ENCODE peak calls at places on chromosomes 5 and 9, in nine cellular contexts. I, F, V, Q, D, G, H, R and A are unnamed samples. For H3K9me3, the result is how much of the 10 kb centered on the place peaks cover.

GRCh38 chr9:131275332-131276106 is 791 bp downstream of the FAM78A start:
- DNase-seq in I (no peak), R (peak), V (no peak), H (no peak), D (peak), Q (peak), F (no peak), G (no peak), A (no peak)

GRCh38 chr5:88952344-88952743 is 69.4 kb upstream of the MEF2C start:
- DNase-seq in I (no peak), G (no peak), R (no peak), Q (no peak), F (no peak), V (peak), D (peak), H (peak), A (no peak)

GRCh38 chr9:89740722-89741121 is 135.9 kb downstream of the GADD45G start:
- DNase-seq in F (no peak), I (no peak), Q (peak), R (no peak), H (no peak), D (no peak), V (no peak), G (no peak), A (no peak)

GRCh38 chr5:177509361-177509951 is at the start of gene DOK3:
- DNase-seq in F (no peak), D (no peak), H (no peak), Q (peak), V (no peak), R (no peak), I (no peak), G (no peak), A (no peak)

GRCh38 chr9:35826071-35826701 is 2.3 kb downstream of the FAM221B start:
- DNase-seq in Q (no peak), V (peak), I (peak), F (no peak), G (no peak), H (peak), D (peak), R (no peak), A (no peak)

GRCh38 chr5:143177263-143177994 is 226.1 kb downstream of the NR3C1 start:
- DNase-seq in I (peak), V (peak), Q (no peak), F (no peak), R (peak), D (no peak), H (peak), G (no peak), A (no peak)

GRCh38 chr5:127003798-127004495 is 26.4 kb downstream of the MARCHF3 start:
- DNase-seq in Q (no peak), D (no peak), F (peak), H (no peak), V (no peak), G (no peak), R (no peak), I (no peak), A (no peak)

GRCh38 chr9:22068369-22068768 is 59.3 kb upstream of the CDKN2B start:
- DNase-seq in F (no peak), H (no peak), G (no peak), V (no peak), D (no peak), R (no peak), I (no peak), Q (no peak), A (no peak)

GRCh38 chr9:133460405-133461175 is 812 bp downstream of the CACFD1 start:
- DNase-seq in R (no peak), F (peak), D (peak), H (no peak), V (peak), G (peak), Q (no peak), I (peak), A (peak)

GRCh38 chr5:177430146-177430951 is 3.9 kb downstream of the GRK6 start:
- DNase-seq in V (no peak), F (peak), Q (peak), I (no peak), R (no peak), H (no peak), G (no peak), D (no peak), A (no peak)

GRCh38 chr5:43582082-43583005 is 20.6 kb upstream of the NNT start:
- DNase-seq in R (no peak), F (no peak), V (no peak), D (no peak), Q (no peak), G (no peak), I (no peak), H (no peak), A (no peak)

GRCh38 chr9:134272302-134273023 is 53.8 kb upstream of the RXRA start:
- DNase-seq in H (no peak), I (no peak), Q (no peak), G (peak), V (no peak), R (no peak), F (no peak), D (no peak), A (no peak)

GRCh38 chr9:18379073-18379811 is 94.7 kb upstream of the ADAMTSL1 start:
- DNase-seq in G (no peak), D (no peak), F (no peak), R (no peak), H (peak), Q (no peak), I (no peak), V (peak), A (no peak)

GRCh38 chr5:87410941-87411340 is 1.8 kb downstream of the CCNH start:
- DNase-seq in V (peak), D (no peak), I (no peak), G (no peak), H (peak), R (no peak), F (no peak), Q (no peak), A (no peak)

GRCh38 chr5:57386958-57387357 is 95.7 kb downstream of the ACTBL2 start:
- DNase-seq in Q (no peak), V (no peak), H (peak), G (no peak), I (no peak), F (no peak), R (no peak), D (peak), A (no peak)

GRCh38 chr9:91682806-91683205 is 259.2 kb upstream of the NFIL3 start:
- DNase-seq in D (no peak), F (no peak), H (peak), G (no peak), I (no peak), Q (no peak), R (no peak), V (peak), A (no peak)

GRCh38 chr9:129436751-129437625 is 183.9 kb downstream of the C9orf50 start:
- DNase-seq in Q (no peak), H (peak), R (peak), F (peak), D (peak), V (peak), I (no peak), G (peak), A (peak)

GRCh38 chr5:143569213-143569663 is 165.8 kb upstream of the NR3C1 start:
- DNase-seq in D (no peak), Q (no peak), I (no peak), F (no peak), V (no peak), R (no peak), H (peak), G (no peak), A (no peak)

GRCh38 chr5:76547891-76548524 is 75.2 kb downstream of the F2RL2 start:
- DNase-seq in Q (no peak), I (no peak), R (no peak), G (no peak), F (no peak), H (no peak), D (no peak), V (no peak), A (no peak)

GRCh38 chr9:128987800-128988199 is 40.3 kb downstream of the NUP188 start:
- DNase-seq in R (peak), D (no peak), V (peak), Q (no peak), F (no peak), H (peak), I (no peak), G (no peak), A (no peak)

GRCh38 chr5:180139731-180140626 is 68.4 kb upstream of the RNF130 start:
- DNase-seq in Q (no peak), V (no peak), H (no peak), R (peak), I (no peak), G (no peak), F (no peak), D (no peak), A (no peak)

GRCh38 chr5:171573451-171574160 is 154.2 kb downstream of the FGF18 start:
- DNase-seq in F (no peak), R (no peak), H (no peak), G (no peak), V (no peak), I (no peak), Q (no peak), D (no peak), A (no peak)

GRCh38 chr9:16540996-16541668 is 329.3 kb downstream of the BNC2 start:
- DNase-seq in V (no peak), I (no peak), H (peak), Q (no peak), F (no peak), D (no peak), G (no peak), R (no peak), A (no peak)

GRCh38 chr5:164504141-164504772 is 998.8 kb downstream of the MAT2B start:
- DNase-seq in V (peak), D (peak), H (peak), G (no peak), Q (no peak), I (peak), F (no peak), R (no peak), A (no peak)

GRCh38 chr9:96618209-96619108 is 1.2 kb downstream of the CDC14B start:
- DNase-seq in H (no peak), G (peak), V (peak), D (peak), I (peak), R (peak), F (peak), Q (no peak), A (peak)

GRCh38 chr9:104923740-104924139 is 4.2 kb downstream of the ABCA1 start:
- DNase-seq in I (no peak), F (no peak), R (no peak), Q (peak), G (no peak), D (no peak), V (no peak), H (no peak), A (no peak)

GRCh38 chr5:113447651-113448050 is 12.9 kb upstream of the TSSK1B start:
- DNase-seq in I (peak), F (no peak), V (peak), Q (no peak), D (peak), G (no peak), H (no peak), R (no peak), A (no peak)

GRCh38 chr5:152542741-152543140 is 137.7 kb upstream of the NMUR2 start:
- DNase-seq in G (no peak), Q (no peak), F (no peak), D (peak), H (peak), V (peak), R (no peak), I (no peak), A (no peak)

GRCh38 chr5:167916706-167917105 is 374.7 kb upstream of the WWC1 start:
- DNase-seq in R (no peak), I (no peak), G (no peak), F (no peak), Q (no peak), V (no peak), H (peak), D (no peak), A (no peak)

GRCh38 chr9:130732793-130733221 is 39.2 kb downstream of the EXOSC2 start:
- DNase-seq in R (no peak), F (no peak), I (no peak), Q (no peak), H (no peak), V (peak), D (no peak), G (no peak), A (no peak)

GRCh38 chr9:121168052-121168451 is 33.6 kb downstream of the RAB14 start:
- DNase-seq in R (no peak), G (no peak), D (no peak), Q (no peak), V (no peak), F (no peak), I (no peak), H (no peak), A (no peak)

GRCh38 chr9:107249131-107249533 is 33.9 kb upstream of the RAD23B start:
- DNase-seq in H (peak), D (no peak), Q (no peak), V (peak), I (peak), R (no peak), G (no peak), F (no peak), A (no peak)

GRCh38 chr5:65017636-65018035 is 248.9 kb downstream of the CWC27 start:
- DNase-seq in G (no peak), V (no peak), D (peak), Q (no peak), H (peak), F (no peak), I (no peak), R (no peak), A (no peak)

GRCh38 chr5:171599957-171600612 is 180.6 kb downstream of the FGF18 start:
- DNase-seq in H (no peak), I (no peak), V (no peak), D (no peak), Q (no peak), F (no peak), G (no peak), R (no peak), A (no peak)

GRCh38 chr9:118640836-118641557 is 728.2 kb downstream of the BRINP1 start:
- DNase-seq in I (no peak), Q (no peak), F (no peak), H (peak), G (no peak), R (no peak), V (no peak), D (no peak), A (no peak)

GRCh38 chr5:1295650-1296037 is 776 bp upstream of the TERT start:
- DNase-seq in H (no peak), V (no peak), I (no peak), R (peak), F (peak), G (no peak), Q (peak), D (no peak), A (no peak)

GRCh38 chr9:33225319-33226152 is 14.4 kb upstream of the SPINK4 start:
- DNase-seq in G (no peak), H (peak), I (no peak), F (no peak), Q (no peak), D (peak), R (no peak), V (peak), A (peak)
- H3K9me3 ChIP-seq in G (under half), H (under half), I (under half), F (under half), Q (under half), D (under half), R (under half), V (under half), A (under half)

DNA sequence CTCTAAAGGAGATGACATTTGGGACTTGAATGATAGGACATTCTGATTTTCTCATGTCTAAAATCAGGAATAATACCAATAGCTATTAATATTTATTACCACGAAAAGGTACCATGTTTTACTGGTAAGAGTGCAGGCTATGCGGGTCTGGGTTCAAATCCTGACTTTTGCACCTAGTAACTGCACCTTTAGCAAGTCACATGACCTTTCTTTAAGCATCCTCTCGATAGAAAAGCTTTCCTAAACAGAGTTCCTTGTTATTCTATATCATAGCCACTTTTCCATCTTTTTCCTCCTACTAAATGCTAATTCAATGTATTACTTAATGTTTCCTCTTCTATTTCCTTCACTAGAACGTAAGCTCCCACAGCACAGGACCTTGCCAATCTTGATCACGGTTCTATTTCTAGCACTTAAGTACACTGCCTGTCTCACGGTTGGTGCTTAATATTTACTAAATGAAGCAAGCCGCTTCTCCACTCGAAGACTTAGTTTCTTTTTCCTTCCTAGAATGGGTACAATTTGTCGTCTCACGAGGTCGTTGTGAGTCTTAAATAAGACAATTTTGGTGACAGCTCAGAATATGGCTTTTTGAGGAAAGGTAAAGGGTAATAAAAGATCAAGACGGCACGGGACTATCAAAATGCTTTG is 816 bp downstream of the RBM18 start:
- DNase-seq in F (no peak), I (no peak), H (peak), Q (no peak), R (no peak), V (peak), D (no peak), G (no peak), A (no peak)
- H3K9me3 ChIP-seq in F (under half), I (under half), H (under half), Q (under half), R (under half), V (under half), D (under half), G (under half), A (under half)

GRCh38 chr9:6407778-6408177 is 5.2 kb upstream of the UHRF2 start:
- DNase-seq in F (no peak), V (no peak), H (no peak), R (no peak), Q (no peak), G (no peak), D (no peak), I (no peak), A (no peak)

GRCh38 chr9:6408320-6408719 is 4.7 kb upstream of the UHRF2 start:
- DNase-seq in G (no peak), H (no peak), F (no peak), D (no peak), R (no peak), I (no peak), V (no peak), Q (no peak), A (no peak)

GRCh38 chr9:6412572-6413364 is at the start of gene UHRF2:
- DNase-seq in G (peak), D (peak), H (peak), R (peak), F (peak), Q (peak), V (peak), I (peak), A (peak)

GRCh38 chr9:6413365-6414263 is 615 bp downstream of the UHRF2 start:
- DNase-seq in G (peak), H (no peak), V (peak), F (peak), R (peak), Q (peak), I (no peak), D (peak), A (peak)

GRCh38 chr9:6410653-6411052 is 2.3 kb upstream of the UHRF2 start:
- DNase-seq in H (no peak), V (no peak), Q (no peak), R (no peak), D (no peak), G (no peak), F (no peak), I (no peak), A (no peak)
- H3K9me3 ChIP-seq in H (under half), V (under half), Q (under half), R (under half), D (under half), G (under half), F (under half), I (under half), A (under half)

GRCh38 chr9:122477346-122477745 is 380 bp downstream of the OR1J1 start:
- DNase-seq in D (no peak), R (no peak), Q (no peak), G (no peak), I (no peak), F (no peak), H (no peak), V (no peak), A (no peak)
- H3K9me3 ChIP-seq in D (under half), R (under half), Q (under half), G (under half), I (under half), F (under half), H (under half), V (under half), A (under half)

GRCh38 chr5:133330956-133331355 is 279.1 kb downstream of the HSPA4 start:
- DNase-seq in F (no peak), Q (peak), V (no peak), G (no peak), R (no peak), H (no peak), D (no peak), I (no peak), A (no peak)
- H3K9me3 ChIP-seq in F (under half), Q (under half), V (under half), G (under half), R (under half), H (under half), D (under half), I (under half), A (under half)

DNA sequence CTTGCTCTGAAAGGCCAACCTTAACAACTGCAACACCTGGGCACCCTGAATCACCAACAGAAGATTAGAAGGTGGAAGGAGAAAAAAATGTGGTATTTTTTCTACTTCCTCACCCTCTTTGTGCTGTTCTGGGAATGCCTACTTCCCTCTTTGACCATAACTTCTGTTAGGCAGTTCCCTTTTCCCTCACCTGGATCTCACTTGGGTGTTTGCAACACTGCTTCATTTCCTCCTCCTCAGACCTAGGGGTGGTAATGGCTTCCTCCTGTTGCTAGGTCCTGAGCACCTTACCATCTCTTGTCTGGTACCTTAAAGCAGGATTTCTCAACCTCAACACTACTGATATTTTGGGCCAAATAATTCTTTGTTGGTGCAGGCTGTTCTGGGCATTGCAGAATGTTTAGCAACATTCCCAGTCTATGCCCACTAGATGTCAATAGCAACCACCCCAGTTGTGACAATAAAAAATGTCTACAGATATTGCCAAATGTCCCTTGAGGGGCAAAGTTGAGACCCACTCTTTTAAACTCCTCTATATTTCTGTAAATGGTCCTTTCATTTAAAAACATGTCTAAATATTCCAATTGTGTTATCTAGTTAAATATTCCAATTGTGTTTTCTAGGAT is 300.0 kb upstream of the VLDLR start:
- DNase-seq in H (no peak), I (no peak), V (no peak), G (no peak), R (no peak), F (no peak), D (no peak), Q (no peak), A (no peak)
- H3K9me3 ChIP-seq in H (under half), I (under half), V (under half), G (under half), R (under half), F (under half), D (under half), Q (under half), A (under half)